ENCODE peak calls at places on chromosomes 6 and 20, in five cellular contexts. A is AG04450; W is left ventricle myocardium superior; I is stimulated activated CD4-positive, alpha-beta T cell treated with anti-CD3 and anti-CD28 coated beads, Interleukin-2, amount 100 ng/mL, for 4 hours; Q is RWPE1. E is an unnamed sample.

GRCh38 chr20:35831029-35831428 is 59.2 kb downstream of the PHF20 start:
- DNase-seq in A (no peak), W (no peak), Q (no peak), I (no peak), E (no peak)

GRCh38 chr6:93580441-93580840 is 161.1 kb upstream of the EPHA7 start:
- DNase-seq in I (no peak), W (no peak), A (no peak), Q (no peak), E (peak; percentile 12)

GRCh38 chr6:43990627-43991619 is 136.3 kb downstream of the MRPL14 start:
- DNase-seq in A (peak; percentile 88), Q (no peak), I (no peak), W (no peak), E (no peak)

GRCh38 chr6:110951986-110952794 is 6.3 kb upstream of the GTF3C6 start:
- DNase-seq in Q (peak; percentile 69), A (no peak), W (no peak), I (no peak), E (no peak)

GRCh38 chr20:41171736-41172295 is 34.5 kb downstream of the PLCG1 start:
- DNase-seq in W (no peak), A (no peak), Q (no peak), I (no peak), E (no peak)

GRCh38 chr20:6575912-6576391 is 191.5 kb upstream of the BMP2 start:
- DNase-seq in Q (no peak), W (no peak), A (peak; percentile 58), I (no peak), E (no peak)

GRCh38 chr6:148883270-148883669 is 136.4 kb downstream of the UST start:
- DNase-seq in W (no peak), A (no peak), Q (no peak), I (no peak), E (no peak)

GRCh38 chr6:5132741-5133140 is 47.6 kb downstream of the PPP1R3G start:
- DNase-seq in I (no peak), A (peak; percentile 91), Q (no peak), W (peak; percentile 79), E (peak; percentile 76)

GRCh38 chr6:44222987-44223470 is 366 bp upstream of the SLC29A1 start:
- DNase-seq in A (no peak), W (peak; percentile 33), Q (no peak), I (no peak), E (peak; percentile 28)

GRCh38 chr20:53643031-53643832 is 49.6 kb upstream of the ZNF217 start:
- DNase-seq in Q (peak; percentile 95), A (no peak), W (no peak), I (peak; percentile 47), E (no peak)

GRCh38 chr6:44527961-44528644 is 140.6 kb downstream of the CDC5L start:
- DNase-seq in A (no peak), I (no peak), W (no peak), Q (no peak), E (no peak)

GRCh38 chr20:37980383-37980782 is 52.9 kb downstream of the TTI1 start:
- DNase-seq in A (no peak), I (no peak), W (no peak), Q (no peak), E (no peak)

GRCh38 chr6:168704678-168705077 is 263.7 kb downstream of the SMOC2 start:
- DNase-seq in I (no peak), Q (no peak), W (no peak), A (no peak), E (no peak)

GRCh38 chr20:49570161-49570827 is 2.4 kb upstream of the PTGIS start:
- DNase-seq in I (no peak), W (no peak), Q (no peak), A (no peak), E (no peak)

GRCh38 chr20:25532971-25533391 is 52.4 kb downstream of the NINL start:
- DNase-seq in Q (no peak), W (no peak), I (no peak), A (no peak), E (no peak)

GRCh38 chr6:135555550-135555949 is 58.0 kb upstream of the AHI1 start:
- DNase-seq in W (no peak), I (no peak), Q (no peak), A (no peak), E (peak; percentile 40)

GRCh38 chr6:134995536-134995935 is 45.6 kb upstream of the ALDH8A1 start:
- DNase-seq in A (no peak), I (no peak), W (no peak), Q (no peak), E (no peak)

GRCh38 chr6:18371576-18371975 is 15.6 kb upstream of the RNF144B start:
- DNase-seq in W (no peak), I (no peak), A (no peak), Q (no peak), E (no peak)

E was measured in GM23338.